ENCODE peak calls at places on chromosomes 2 and 18, in six cellular contexts. I is activated CD4-positive, CD25-positive, alpha-beta regulatory T cell; F is NCI-H774; L is Caki2; G is smooth muscle cell of the brain vasculature; A is T follicular helper cell. X is an unnamed sample.

GRCh38 chr2:9975805-9976447 is 24.4 kb downstream of the GRHL1 start:
- DNase-seq in I (no peak), F (peak), L (peak), G (peak), A (no peak), X (no peak)

GRCh38 chr2:190365499-190366204 is 22.3 kb downstream of the INPP1 start:
- DNase-seq in I (no peak), F (no peak), L (no peak), G (no peak), A (no peak), X (no peak)

GRCh38 chr2:45833301-45833967 is 182.0 kb downstream of the PRKCE start:
- DNase-seq in I (no peak), F (no peak), L (no peak), G (no peak), A (no peak), X (no peak)

GRCh38 chr2:134460583-134460998 is 206.7 kb downstream of the MGAT5 start:
- DNase-seq in I (no peak), F (peak), L (peak), G (no peak), A (no peak), X (no peak)

GRCh38 chr18:7619676-7620075 is 52.6 kb downstream of the PTPRM start:
- DNase-seq in I (no peak), F (no peak), L (no peak), G (no peak), A (no peak), X (no peak)

GRCh38 chr2:200306969-200307811 is 697 bp downstream of the SPATS2L start:
- DNase-seq in I (no peak), F (peak), L (peak), G (no peak), A (peak), X (no peak)

GRCh38 chr18:26356045-26356785 is 130.0 kb downstream of the TAF4B start:
- DNase-seq in I (no peak), F (no peak), L (no peak), G (no peak), A (no peak), X (no peak)

GRCh38 chr2:20634430-20635095 is 16.3 kb downstream of the HS1BP3 start:
- DNase-seq in I (no peak), F (no peak), L (no peak), G (peak), A (no peak), X (no peak)

GRCh38 chr18:37434161-37434860 is 131.3 kb downstream of the CELF4 start:
- DNase-seq in I (no peak), F (no peak), L (no peak), G (no peak), A (no peak), X (no peak)

X was measured in right atrium auricular region.